ENCODE peak calls at places on chromosomes 3 and 15, in ten cellular contexts. S is activated naive CD4-positive, alpha-beta T cell; T is stimulated activated CD8-positive, alpha-beta memory T cell treated with anti-CD3 and anti-CD28 coated beads, Interleukin-4, amount 100 ng/mL, for 48 hours; D is NCI-H69; M is kidney epithelial cell; U is 8988T; B is fibroblast of lung; I is choroid plexus epithelial cell; K is stimulated activated CD4-positive, alpha-beta T cell treated with anti-CD3 and anti-CD28 coated beads, Interleukin-12 subunit alpha, Interleukin-12 subunit beta, amount 100 ng/mL, for 4 hours; E is endothelial cell. P is an unnamed sample.

GRCh38 chr3:193572426-193572908 is 17.8 kb upstream of the ATP13A4 start:
- DNase-seq in U (no peak), S (no peak), B (peak), I (peak), D (peak), E (peak), K (peak), T (peak), M (no peak), P (peak)

GRCh38 chr3:192444096-192444790 is 283.1 kb downstream of the FGF12 start:
- DNase-seq in U (peak), D (peak), E (peak), S (no peak), M (no peak), I (peak), K (peak), B (peak), T (peak), P (peak)

GRCh38 chr3:124174463-124174862 is 182.5 kb upstream of the ROPN1 start:
- DNase-seq in U (no peak), D (peak), E (no peak), M (no peak), K (no peak), S (no peak), B (no peak), I (peak), T (no peak), P (no peak)

GRCh38 chr3:31790516-31791148 is 190.4 kb downstream of the OSBPL10 start:
- DNase-seq in D (peak), U (no peak), B (no peak), T (no peak), I (no peak), K (no peak), E (no peak), M (no peak), S (no peak), P (no peak)

GRCh38 chr3:105997800-105998526 is 129.2 kb upstream of the CBLB start:
- DNase-seq in D (no peak), U (no peak), E (no peak), B (peak), I (peak), S (no peak), T (no peak), M (peak), K (no peak), P (no peak)

GRCh38 chr15:59688383-59688887 is 685 bp downstream of the BNIP2 start:
- DNase-seq in M (no peak), D (no peak), S (no peak), K (no peak), I (peak), B (peak), U (no peak), E (no peak), T (no peak), P (peak)

GRCh38 chr3:150723946-150724345 is 20.2 kb upstream of the ERICH6 start:
- DNase-seq in B (no peak), E (no peak), U (no peak), T (no peak), M (no peak), S (no peak), I (no peak), D (no peak), K (no peak), P (peak)

GRCh38 chr3:172309059-172309458 is 139.2 kb downstream of the GHSR start:
- DNase-seq in D (no peak), I (no peak), S (no peak), K (no peak), E (no peak), U (no peak), T (no peak), B (no peak), M (no peak), P (no peak)

GRCh38 chr3:41881233-41881821 is 80.6 kb downstream of the ULK4 start:
- DNase-seq in E (peak), K (no peak), B (peak), D (peak), T (no peak), M (no peak), S (no peak), I (peak), U (no peak), P (peak)

GRCh38 chr3:194141415-194142155 is 5.6 kb downstream of the HES1 start:
- DNase-seq in U (peak), T (peak), I (peak), D (peak), E (peak), M (no peak), S (peak), K (peak), B (peak), P (peak)

GRCh38 chr3:72727207-72727606 is 121.0 kb downstream of the SHQ1 start:
- DNase-seq in S (no peak), E (peak), D (no peak), K (no peak), I (no peak), T (no peak), B (no peak), U (no peak), M (no peak), P (no peak)

GRCh38 chr3:146625117-146625775 is 20.1 kb upstream of the PLSCR5 start:
- DNase-seq in U (no peak), I (peak), D (no peak), E (no peak), K (no peak), T (no peak), B (no peak), M (no peak), S (no peak), P (peak)

GRCh38 chr3:24364359-24364758 is 130.3 kb downstream of the THRB start:
- DNase-seq in D (peak), T (no peak), B (no peak), E (no peak), U (no peak), M (no peak), I (no peak), S (no peak), K (no peak), P (no peak)

GRCh38 chr15:72229076-72229946 is 1.7 kb downstream of the PKM start:
- DNase-seq in S (no peak), U (no peak), I (peak), B (peak), T (peak), E (no peak), K (peak), M (no peak), D (peak), P (peak)

GRCh38 chr3:108879915-108880314 is 57.3 kb downstream of the TRAT1 start:
- DNase-seq in K (no peak), I (no peak), T (no peak), U (no peak), D (no peak), S (no peak), B (no peak), M (no peak), E (no peak), P (no peak)

GRCh38 chr3:95029644-95030043 is 966.8 kb downstream of the NSUN3 start:
- DNase-seq in M (no peak), K (no peak), E (no peak), D (peak), T (no peak), I (no peak), B (no peak), S (no peak), U (no peak), P (no peak)

GRCh38 chr15:81388431-81388760 is 14.4 kb upstream of the TMC3 start:
- DNase-seq in E (no peak), K (no peak), S (no peak), D (no peak), T (no peak), B (no peak), I (no peak), M (no peak), U (no peak), P (no peak)

GRCh38 chr3:121989943-121990342 is 32.1 kb downstream of the ILDR1 start:
- DNase-seq in S (no peak), E (no peak), I (no peak), B (no peak), K (no peak), T (no peak), D (no peak), M (no peak), U (no peak), P (no peak)

GRCh38 chr3:15616053-15616452 is 14.5 kb downstream of the BTD start:
- DNase-seq in D (no peak), K (no peak), U (no peak), B (peak), S (no peak), E (no peak), T (no peak), I (peak), M (no peak), P (no peak)

GRCh38 chr3:184814214-184814613 is 2.2 kb downstream of the VPS8 start:
- DNase-seq in I (no peak), E (no peak), S (no peak), M (no peak), U (no peak), B (no peak), T (no peak), D (no peak), K (no peak), P (no peak)

GRCh38 chr15:69523010-69524001 is 70.7 kb downstream of the RPLP1 start:
- DNase-seq in U (peak), S (no peak), K (peak), M (no peak), D (peak), I (peak), B (peak), T (peak), E (peak), P (peak)

GRCh38 chr3:168998792-168999191 is 664.7 kb downstream of the MECOM start:
- DNase-seq in T (no peak), E (no peak), D (no peak), S (no peak), B (no peak), K (no peak), M (peak), U (no peak), I (no peak), P (no peak)

GRCh38 chr3:155548194-155548593 is 196.7 kb downstream of the PLCH1 start:
- DNase-seq in M (no peak), T (no peak), U (no peak), D (no peak), K (no peak), E (no peak), I (peak), B (peak), S (no peak), P (no peak)

GRCh38 chr15:66633346-66633745 is 67.5 kb upstream of the LCTL start:
- DNase-seq in U (no peak), B (no peak), I (peak), M (no peak), S (no peak), K (no peak), E (no peak), D (no peak), T (no peak), P (no peak)

GRCh38 chr3:119559441-119559963 is at the start of gene CD80:
- DNase-seq in K (peak), B (peak), M (no peak), U (peak), T (peak), E (peak), S (no peak), I (peak), D (peak), P (peak)